ENCODE peak calls at places on chromosomes 4 and X, in five cellular contexts. R, Z, J, L and B are unnamed samples.

GRCh38 chr4:186765673-186766546 is 42.3 kb upstream of the FAT1 start:
- DNase-seq in R (no peak), Z (no peak), J (no peak), L (peak), B (no peak)

GRCh38 chr4:77293426-77293825 is 136.4 kb downstream of the CCNG2 start:
- DNase-seq in R (no peak), Z (no peak), J (no peak), L (no peak), B (no peak)

GRCh38 chr4:15654556-15655222 is 468 bp downstream of the FBXL5 start:
- DNase-seq in R (peak), Z (peak), J (peak), L (no peak), B (peak)

GRCh38 chr4:2008671-2008920 is 178 bp downstream of the NELFA start:
- DNase-seq in R (no peak), Z (no peak), J (no peak), L (no peak), B (no peak)

GRCh38 chr4:6953751-6954380 is 44.2 kb downstream of the TBC1D14 start:
- DNase-seq in R (peak), Z (peak), J (peak), L (peak), B (no peak)

GRCh38 chr4:7016086-7016485 is 27.1 kb upstream of the TADA2B start:
- DNase-seq in R (no peak), Z (no peak), J (no peak), L (no peak), B (no peak)

GRCh38 chrX:107574054-107574683 is 54.1 kb upstream of the PRPS1 start:
- DNase-seq in R (no peak), Z (no peak), J (no peak), L (no peak), B (peak)

GRCh38 chr4:14726441-14727405 is 275.6 kb upstream of the CPEB2 start:
- DNase-seq in R (no peak), Z (no peak), J (no peak), L (no peak), B (peak)

DNA sequence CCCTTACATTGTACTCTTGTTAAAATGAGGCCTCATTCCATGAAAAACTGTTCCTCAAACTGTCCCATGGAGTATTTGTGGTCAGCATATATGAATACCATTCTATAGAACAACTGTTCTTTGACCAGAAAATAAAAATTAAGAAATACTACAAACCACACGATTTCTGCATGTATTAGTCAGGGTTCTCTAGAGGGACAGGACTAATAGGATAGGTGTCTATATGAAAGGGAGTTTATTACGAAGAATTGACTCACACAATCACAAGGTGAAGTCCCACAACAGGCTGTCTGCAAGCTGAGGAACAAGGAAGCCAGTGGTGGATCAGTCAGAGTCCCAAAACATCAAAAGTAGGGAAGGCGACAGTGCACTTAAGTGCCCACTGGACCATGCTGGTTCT is 35.0 kb downstream of the GEMIN8 start:
- DNase-seq in R (no peak), Z (no peak), J (no peak), L (no peak), B (no peak)
- H3K27ac ChIP-seq in R (no peak), Z (no peak), J (no peak), L (no peak), B (no peak)

GRCh38 chr4:41200486-41201017 is 13.8 kb downstream of the APBB2 start:
- DNase-seq in R (no peak), Z (no peak), J (no peak), L (no peak), B (no peak)
- TF ChIP-seq CTCF in R (no peak), Z (no peak), J (no peak), L (no peak), B (no peak)

DNA sequence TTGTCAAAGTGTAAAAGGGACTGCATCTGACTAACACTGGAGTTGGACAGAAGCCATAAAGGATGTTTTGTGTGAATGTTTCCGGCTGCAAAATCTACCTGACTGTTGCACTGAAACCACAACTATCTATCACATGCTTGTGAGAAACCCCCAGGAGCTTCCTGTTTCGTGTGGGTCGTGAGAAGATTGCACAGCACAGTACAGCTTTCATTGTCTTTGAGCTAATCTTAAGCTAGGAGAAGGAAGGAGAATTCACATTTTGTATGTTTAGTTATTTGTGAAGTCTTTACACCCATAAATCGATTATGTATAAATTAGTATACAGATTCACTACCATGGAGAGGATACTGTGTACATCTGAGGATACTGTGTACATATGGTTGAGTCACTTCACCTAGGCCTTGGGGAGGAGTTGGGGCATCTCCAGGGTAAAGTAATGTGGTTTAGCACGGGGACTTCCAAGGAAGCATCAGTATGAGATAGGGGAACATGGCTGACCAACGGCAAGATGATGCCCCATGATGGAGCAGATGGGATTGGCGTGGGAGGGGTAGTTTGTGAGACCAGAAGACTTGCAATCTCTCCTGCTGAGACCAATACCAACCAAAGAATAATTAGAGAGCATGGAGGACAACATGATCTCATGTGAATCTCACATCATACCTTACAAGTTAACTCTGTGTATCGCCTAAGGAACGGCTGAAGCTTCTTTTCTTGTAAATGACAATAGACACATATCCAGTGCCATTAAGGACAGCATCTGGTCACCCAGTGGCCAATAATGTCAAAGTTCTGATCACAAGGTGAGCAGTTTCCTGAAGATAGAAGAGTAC is 43.1 kb upstream of the FAM9C start:
- DNase-seq in R (no peak), Z (no peak), J (no peak), L (no peak), B (peak)
- H3K27ac ChIP-seq in R (no peak), Z (peak), J (no peak), L (no peak), B (no peak)

DNA sequence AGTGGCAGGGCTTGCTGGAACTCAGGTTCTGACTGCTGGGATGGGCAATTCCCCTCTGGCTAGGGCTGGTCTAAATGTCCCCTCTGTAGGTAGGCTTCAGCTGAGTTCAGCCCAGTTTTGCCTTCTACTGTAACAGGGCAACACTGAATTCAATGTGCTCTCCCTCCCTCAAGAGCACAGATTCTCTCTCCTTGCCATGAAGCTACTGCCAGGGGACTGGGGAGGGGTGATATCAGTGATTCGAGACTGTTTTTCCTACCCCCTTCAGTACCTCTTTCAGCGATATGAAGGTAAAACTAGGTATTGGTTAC is 23.4 kb upstream of the STPG2 start:
- DNase-seq in R (no peak), Z (no peak), J (no peak), L (no peak), B (no peak)
- TF ChIP-seq CTCF in R (no peak), Z (no peak), J (no peak), L (no peak), B (no peak)

GRCh38 chr4:26473893-26474292 is 16.4 kb downstream of the CCKAR start:
- DNase-seq in R (no peak), Z (no peak), J (no peak), L (no peak), B (no peak)
- H3K27ac ChIP-seq in R (no peak), Z (no peak), J (no peak), L (no peak), B (no peak)

DNA sequence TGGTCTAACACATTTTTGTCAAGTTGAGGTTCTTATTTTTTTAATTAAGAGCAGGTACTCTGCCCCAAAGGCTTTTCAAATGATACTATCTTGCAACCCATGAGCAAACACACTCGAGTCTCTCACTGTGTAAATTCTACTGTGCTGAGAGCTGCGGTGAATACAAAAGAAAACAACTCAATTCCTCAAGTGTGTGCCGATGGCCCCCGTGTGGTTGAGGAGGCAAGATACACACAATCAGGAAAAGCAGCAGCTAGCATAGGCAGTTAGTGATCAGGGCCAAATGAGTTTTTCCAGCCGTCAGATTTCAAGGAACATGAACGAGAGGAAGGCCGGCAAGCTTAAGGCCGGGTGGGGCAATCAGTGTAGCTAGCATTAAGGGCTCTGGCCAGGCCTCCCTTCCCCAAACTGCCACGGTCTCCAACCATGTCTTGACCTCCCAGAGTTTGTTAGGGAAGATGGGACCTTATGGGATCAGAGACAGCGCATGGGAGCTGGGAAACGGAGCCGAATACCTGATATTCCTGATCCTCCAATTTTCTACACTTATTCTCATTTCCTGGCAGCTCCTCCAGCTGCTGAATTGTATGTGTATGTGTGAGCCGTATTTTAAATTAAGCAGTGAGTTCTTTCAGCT is 59.7 kb downstream of the RTL9 start:
- DNase-seq in R (peak), Z (peak), J (peak), L (no peak), B (no peak)
- TF ChIP-seq CTCF in R (no peak), Z (peak), J (peak), L (peak), B (no peak)

GRCh38 chrX:53458082-53458481 is 23.9 kb upstream of the HSD17B10 start:
- DNase-seq in R (no peak), Z (no peak), J (no peak), L (no peak), B (no peak)

GRCh38 chrX:53452812-53453211 is 18.6 kb upstream of the HSD17B10 start:
- DNase-seq in R (no peak), Z (no peak), J (no peak), L (no peak), B (no peak)

GRCh38 chrX:53456254-53456653 is 22.1 kb upstream of the HSD17B10 start:
- DNase-seq in R (no peak), Z (no peak), J (no peak), L (no peak), B (no peak)
- H3K27ac ChIP-seq in R (no peak), Z (no peak), J (no peak), L (no peak), B (no peak)

DNA sequence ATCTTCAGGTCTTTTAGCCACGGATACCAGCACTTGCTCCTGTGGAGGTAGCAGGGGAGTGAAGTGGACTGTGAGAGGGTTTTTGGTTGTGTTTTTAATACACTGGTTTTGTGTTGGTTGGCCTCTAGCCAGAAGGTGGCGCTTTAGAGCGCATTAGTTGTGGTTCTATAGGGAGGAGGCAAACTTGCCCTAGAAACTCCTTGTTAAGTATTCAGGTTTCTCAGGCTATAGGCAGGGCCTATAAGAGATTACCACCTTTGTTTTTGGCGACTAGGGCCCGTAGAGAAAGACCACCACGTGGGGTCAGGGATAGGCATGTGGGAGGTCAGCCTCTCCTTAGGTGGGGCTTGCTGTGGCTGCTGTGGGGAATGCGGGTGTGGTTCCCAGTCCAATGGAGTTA is 221.6 kb upstream of the SPANXN4 start:
- DNase-seq in R (no peak), Z (no peak), J (no peak), L (no peak), B (no peak)
- TF ChIP-seq CTCF in R (no peak), Z (no peak), J (no peak), L (no peak), B (no peak)

GRCh38 chrX:135425026-135425425 is 3.3 kb downstream of the SMIM10L2A start:
- DNase-seq in R (peak), Z (no peak), J (no peak), L (no peak), B (no peak)

GRCh38 chrX:135429429-135429828 is 7.7 kb downstream of the SMIM10L2A start:
- DNase-seq in R (no peak), Z (no peak), J (no peak), L (no peak), B (no peak)

GRCh38 chrX:135421932-135422809 is at the start of gene SMIM10L2A:
- DNase-seq in R (no peak), Z (no peak), J (no peak), L (no peak), B (no peak)

GRCh38 chrX:135424469-135424868 is 2.7 kb downstream of the SMIM10L2A start:
- DNase-seq in R (peak), Z (no peak), J (no peak), L (no peak), B (no peak)

GRCh38 chrX:135425566-135425965 is 3.8 kb downstream of the SMIM10L2A start:
- DNase-seq in R (peak), Z (no peak), J (no peak), L (no peak), B (no peak)
- H3K27ac ChIP-seq in R (no peak), Z (no peak), J (no peak), L (no peak), B (no peak)

GRCh38 chr4:128298852-128299251 is 11.2 kb upstream of the PGRMC2 start:
- DNase-seq in R (no peak), Z (no peak), J (no peak), L (no peak), B (no peak)
- TF ChIP-seq CTCF in R (no peak), Z (no peak), J (no peak), L (peak), B (no peak)